ENCODE peak calls at places on chromosomes 2 and 18, in eight cellular contexts. One of them, this sample, is unnamed.

GRCh38 chr2:159202568-159203071 is 83.9 kb downstream of the WDSUB1 start:
- DNase-seq in HS-5: peak; percentile 92
- DNase-seq in cardiac fibroblast: peak; percentile 96
- DNase-seq in ELR: peak; percentile 96
- DNase-seq in activated CD4-positive, alpha-beta T cell treated with anti-CD3 and anti-CD28 coated beads for 36 hours: no peak
- DNase-seq in neural crest cell: no peak
- DNase-seq in activated CD8-positive, alpha-beta T cell treated with anti-CD3 and anti-CD28 coated beads, Interleukin-2, amount 10 ng/mL, durations not matched to agents 7 days and 5 days: no peak
- DNase-seq in progenitor cell of endocrine pancreas: no peak
- DNase-seq in this sample: no peak

GRCh38 chr2:13584020-13584419 is 867.3 kb downstream of the TRIB2 start:
- DNase-seq in HS-5: no peak
- DNase-seq in cardiac fibroblast: no peak
- DNase-seq in ELR: no peak
- DNase-seq in activated CD4-positive, alpha-beta T cell treated with anti-CD3 and anti-CD28 coated beads for 36 hours: no peak
- DNase-seq in neural crest cell: no peak
- DNase-seq in activated CD8-positive, alpha-beta T cell treated with anti-CD3 and anti-CD28 coated beads, Interleukin-2, amount 10 ng/mL, durations not matched to agents 7 days and 5 days: no peak
- DNase-seq in progenitor cell of endocrine pancreas: no peak
- DNase-seq in this sample: no peak

GRCh38 chr2:48541696-48542389 is 11.9 kb downstream of the STON1 start:
- DNase-seq in HS-5: no peak
- DNase-seq in cardiac fibroblast: no peak
- DNase-seq in ELR: no peak
- DNase-seq in activated CD4-positive, alpha-beta T cell treated with anti-CD3 and anti-CD28 coated beads for 36 hours: no peak
- DNase-seq in neural crest cell: no peak
- DNase-seq in activated CD8-positive, alpha-beta T cell treated with anti-CD3 and anti-CD28 coated beads, Interleukin-2, amount 10 ng/mL, durations not matched to agents 7 days and 5 days: no peak
- DNase-seq in progenitor cell of endocrine pancreas: no peak
- DNase-seq in this sample: no peak

GRCh38 chr18:48534364-48534763 is 4.5 kb upstream of the CTIF start:
- DNase-seq in HS-5: no peak
- DNase-seq in cardiac fibroblast: peak; percentile 73
- DNase-seq in ELR: peak; percentile 75
- DNase-seq in activated CD4-positive, alpha-beta T cell treated with anti-CD3 and anti-CD28 coated beads for 36 hours: no peak
- DNase-seq in neural crest cell: no peak
- DNase-seq in activated CD8-positive, alpha-beta T cell treated with anti-CD3 and anti-CD28 coated beads, Interleukin-2, amount 10 ng/mL, durations not matched to agents 7 days and 5 days: no peak
- DNase-seq in progenitor cell of endocrine pancreas: no peak
- DNase-seq in this sample: no peak

GRCh38 chr2:48175656-48176055 is 269.4 kb upstream of the FBXO11 start:
- DNase-seq in HS-5: no peak
- DNase-seq in cardiac fibroblast: no peak
- DNase-seq in ELR: no peak
- DNase-seq in activated CD4-positive, alpha-beta T cell treated with anti-CD3 and anti-CD28 coated beads for 36 hours: no peak
- DNase-seq in neural crest cell: no peak
- DNase-seq in activated CD8-positive, alpha-beta T cell treated with anti-CD3 and anti-CD28 coated beads, Interleukin-2, amount 10 ng/mL, durations not matched to agents 7 days and 5 days: no peak
- DNase-seq in progenitor cell of endocrine pancreas: no peak
- DNase-seq in this sample: no peak

GRCh38 chr2:119760237-119760807 is 600 bp downstream of the PTPN4 start:
- DNase-seq in HS-5: no peak
- DNase-seq in cardiac fibroblast: no peak
- DNase-seq in ELR: no peak
- DNase-seq in activated CD4-positive, alpha-beta T cell treated with anti-CD3 and anti-CD28 coated beads for 36 hours: no peak
- DNase-seq in neural crest cell: no peak
- DNase-seq in activated CD8-positive, alpha-beta T cell treated with anti-CD3 and anti-CD28 coated beads, Interleukin-2, amount 10 ng/mL, durations not matched to agents 7 days and 5 days: no peak
- DNase-seq in progenitor cell of endocrine pancreas: no peak
- DNase-seq in this sample: peak; percentile 70

GRCh38 chr18:31267823-31268481 is 50.0 kb upstream of the DSG1 start:
- DNase-seq in HS-5: no peak
- DNase-seq in cardiac fibroblast: no peak
- DNase-seq in ELR: no peak
- DNase-seq in activated CD4-positive, alpha-beta T cell treated with anti-CD3 and anti-CD28 coated beads for 36 hours: no peak
- DNase-seq in neural crest cell: no peak
- DNase-seq in activated CD8-positive, alpha-beta T cell treated with anti-CD3 and anti-CD28 coated beads, Interleukin-2, amount 10 ng/mL, durations not matched to agents 7 days and 5 days: no peak
- DNase-seq in progenitor cell of endocrine pancreas: no peak
- DNase-seq in this sample: no peak

GRCh38 chr2:74260495-74260894 is 62.1 kb downstream of the MTHFD2 start:
- DNase-seq in HS-5: no peak
- DNase-seq in cardiac fibroblast: no peak
- DNase-seq in ELR: no peak
- DNase-seq in activated CD4-positive, alpha-beta T cell treated with anti-CD3 and anti-CD28 coated beads for 36 hours: no peak
- DNase-seq in neural crest cell: no peak
- DNase-seq in activated CD8-positive, alpha-beta T cell treated with anti-CD3 and anti-CD28 coated beads, Interleukin-2, amount 10 ng/mL, durations not matched to agents 7 days and 5 days: no peak
- DNase-seq in progenitor cell of endocrine pancreas: no peak
- DNase-seq in this sample: no peak

GRCh38 chr2:43934567-43934966 is 61.2 kb downstream of the LRPPRC start:
- DNase-seq in HS-5: no peak
- DNase-seq in cardiac fibroblast: peak; percentile 2
- DNase-seq in ELR: peak; percentile 16
- DNase-seq in activated CD4-positive, alpha-beta T cell treated with anti-CD3 and anti-CD28 coated beads for 36 hours: no peak
- DNase-seq in neural crest cell: no peak
- DNase-seq in activated CD8-positive, alpha-beta T cell treated with anti-CD3 and anti-CD28 coated beads, Interleukin-2, amount 10 ng/mL, durations not matched to agents 7 days and 5 days: no peak
- DNase-seq in progenitor cell of endocrine pancreas: no peak
- DNase-seq in this sample: no peak